ENCODE peak calls at places on chromosomes 4 and X, in eight cellular contexts. B is fibroblast of mammary gland, P is colonic mucosa, G is brain microvascular endothelial cell, U is heart left ventricle, L is fibroblast of lung, K is endothelial cell of umbilical vein, A is cardiac fibroblast. Y is an unnamed sample.

GRCh38 chrX:115330498-115331138 is 41.1 kb downstream of the LUZP4 start:
- DNase-seq in B (peak), P (peak), G (peak), U (peak), L (peak), K (peak), A (peak), Y (peak)

GRCh38 chrX:14030248-14030592 is 528 bp upstream of the GEMIN8 start:
- DNase-seq in B (peak), P (no peak), G (no peak), U (no peak), L (peak), K (peak), A (peak), Y (peak)

GRCh38 chr4:73662709-73663546 is 42.7 kb upstream of the RASSF6 start:
- DNase-seq in B (peak), P (no peak), G (peak), U (no peak), L (peak), K (peak), A (peak), Y (peak)

GRCh38 chr4:76090241-76090691 is 15.8 kb downstream of the ART3 start:
- DNase-seq in B (peak), P (peak), G (peak), U (no peak), L (peak), K (peak), A (peak), Y (peak)

GRCh38 chr4:8728536-8729407 is 136.2 kb downstream of the CPZ start:
- DNase-seq in B (no peak), P (peak), G (no peak), U (no peak), L (no peak), K (no peak), A (no peak), Y (no peak)

GRCh38 chr4:3280466-3280865 is 12.4 kb upstream of the RGS12 start:
- DNase-seq in B (no peak), P (no peak), G (no peak), U (no peak), L (no peak), K (no peak), A (no peak), Y (no peak)

GRCh38 chrX:115642304-115642703 is 81.3 kb downstream of the PLS3 start:
- DNase-seq in B (no peak), P (no peak), G (no peak), U (no peak), L (no peak), K (no peak), A (peak), Y (no peak)

GRCh38 chrX:100289159-100289558 is 120.9 kb downstream of the PCDH19 start:
- DNase-seq in B (no peak), P (no peak), G (no peak), U (no peak), L (no peak), K (no peak), A (no peak), Y (no peak)

GRCh38 chr4:148007789-148008188 is 275.9 kb downstream of the ARHGAP10 start:
- DNase-seq in B (no peak), P (no peak), G (no peak), U (no peak), L (no peak), K (peak), A (no peak), Y (no peak)

GRCh38 chr4:40121515-40121914 is 64.9 kb downstream of the N4BP2 start:
- DNase-seq in B (peak), P (no peak), G (peak), U (no peak), L (peak), K (peak), A (peak), Y (peak)

GRCh38 chr4:163911891-163912290 is 417.4 kb downstream of the TMA16 start:
- DNase-seq in B (peak), P (no peak), G (no peak), U (no peak), L (no peak), K (no peak), A (no peak), Y (no peak)

GRCh38 chrX:47579537-47579936 is 2.7 kb upstream of the TIMP1 start:
- DNase-seq in B (peak), P (no peak), G (peak), U (no peak), L (peak), K (peak), A (peak), Y (peak)

GRCh38 chr4:19329077-19329476 is 922.6 kb upstream of the SLIT2 start:
- DNase-seq in B (no peak), P (no peak), G (no peak), U (no peak), L (no peak), K (no peak), A (no peak), Y (peak)

GRCh38 chr4:108433832-108434231 is 186.5 kb upstream of the RPL34 start:
- DNase-seq in B (peak), P (peak), G (peak), U (no peak), L (peak), K (no peak), A (peak), Y (peak)

GRCh38 chr4:122689972-122690371 is 42.5 kb upstream of the BBS12 start:
- DNase-seq in B (no peak), P (no peak), G (no peak), U (no peak), L (no peak), K (no peak), A (no peak), Y (no peak)

DNA sequence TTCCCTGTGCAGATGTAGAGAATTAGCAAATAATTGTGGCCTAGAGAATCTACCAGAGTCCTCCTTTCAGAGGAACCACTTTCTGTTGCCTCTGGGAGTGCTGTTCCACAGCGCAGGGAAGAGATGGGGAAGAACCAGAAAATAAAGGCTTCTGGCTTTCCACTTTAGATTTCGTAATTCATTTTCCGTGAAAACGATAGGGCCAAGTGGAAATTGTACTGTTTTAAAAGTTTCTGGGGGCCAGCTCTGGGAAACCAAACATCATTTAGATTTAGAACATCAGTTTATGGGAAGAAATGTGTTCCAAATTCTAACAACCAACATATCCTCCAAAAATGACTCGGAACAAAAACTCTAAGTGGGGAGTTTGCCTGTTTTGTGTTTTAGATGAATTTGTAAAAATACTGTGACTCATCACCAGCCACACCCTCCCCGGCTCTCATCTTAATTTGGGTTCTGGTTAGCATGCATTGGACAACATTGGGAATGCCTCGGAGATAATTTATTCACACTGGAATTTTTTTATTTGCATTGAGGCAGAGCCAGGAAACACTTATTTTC is 65.2 kb upstream of the LNX1 start:
- DNase-seq in B (peak), P (no peak), G (no peak), U (no peak), L (peak), K (no peak), A (peak), Y (no peak)
- TF ChIP-seq CTCF in B (peak), P (peak), G (peak), U (peak), L (peak), K (peak), A (peak), Y (peak)

DNA sequence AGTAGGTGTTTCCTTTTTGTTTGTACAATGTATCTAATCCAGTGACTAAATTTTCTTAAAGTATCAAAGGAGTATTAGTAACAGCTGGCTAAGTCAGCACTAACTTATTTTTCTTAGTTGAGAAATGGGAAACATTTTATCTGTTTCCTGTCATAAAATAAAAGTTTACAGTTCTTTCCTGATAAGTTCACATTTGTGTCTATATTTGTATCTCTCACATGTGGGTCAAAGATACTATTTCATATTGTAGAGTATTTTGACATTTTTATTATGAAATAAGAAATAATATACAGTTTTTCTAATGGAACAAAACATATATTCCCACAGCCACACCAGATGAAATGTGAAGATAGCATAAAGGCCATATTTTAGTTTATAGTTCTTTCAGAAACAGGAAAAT is 90.4 kb downstream of the RAPGEF2 start:
- DNase-seq in B (no peak), P (no peak), G (no peak), U (no peak), L (no peak), K (peak), A (no peak), Y (no peak)
- H3K4me3 ChIP-seq in B (no peak), P (no peak), G (no peak), U (no peak), L (no peak), K (no peak), A (no peak), Y (no peak)

GRCh38 chr4:169618986-169619385 is 1.4 kb upstream of the CLCN3 start:
- DNase-seq in B (no peak), P (no peak), G (no peak), U (no peak), L (no peak), K (no peak), A (no peak), Y (no peak)

GRCh38 chr4:169620846-169621228 is 459 bp downstream of the CLCN3 start:
- DNase-seq in B (peak), P (peak), G (peak), U (no peak), L (no peak), K (peak), A (peak), Y (peak)

GRCh38 chr4:169621754-169622481 is 1.5 kb downstream of the CLCN3 start:
- DNase-seq in B (peak), P (no peak), G (peak), U (no peak), L (peak), K (peak), A (peak), Y (peak)

GRCh38 chr4:169619518-169619957 is 840 bp upstream of the CLCN3 start:
- DNase-seq in B (peak), P (peak), G (peak), U (peak), L (peak), K (peak), A (peak), Y (peak)

GRCh38 chr4:169619958-169620845 is at the start of gene CLCN3:
- DNase-seq in B (peak), P (peak), G (peak), U (peak), L (peak), K (peak), A (peak), Y (peak)
- TF ChIP-seq CTCF in B (no peak), P (no peak), G (no peak), U (peak), L (no peak), K (peak), A (no peak), Y (no peak)

DNA sequence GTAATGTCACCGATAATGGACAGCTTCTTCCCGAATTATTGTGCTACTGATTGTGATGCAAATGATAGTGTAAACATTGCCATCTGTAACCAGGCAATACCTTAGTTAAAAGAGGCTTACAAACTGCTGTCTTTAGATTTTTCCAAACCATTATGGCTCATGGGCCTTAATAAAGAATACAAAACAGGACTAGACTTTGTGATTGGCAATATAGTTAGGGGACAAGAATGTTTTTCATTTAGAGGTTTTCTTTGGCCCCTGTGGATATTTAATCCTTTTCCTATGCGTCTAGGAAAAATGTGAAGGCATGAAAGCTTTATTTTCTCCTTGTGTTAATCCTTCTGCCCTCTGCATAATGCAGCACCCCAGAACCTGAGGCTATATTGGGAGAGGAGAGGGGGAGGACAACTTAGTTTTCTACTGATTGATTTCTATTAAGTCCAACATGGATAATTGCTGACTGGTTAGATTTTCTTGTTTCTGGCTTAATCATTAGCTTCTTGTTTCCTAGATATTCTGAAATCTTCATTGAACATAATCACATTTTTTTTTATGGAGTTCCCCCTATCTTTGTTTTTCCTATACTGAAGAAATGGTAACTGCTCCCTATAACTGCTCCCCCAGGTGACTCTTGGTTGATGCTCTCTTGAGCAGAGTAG is 1.9 kb downstream of the PRPS1 start:
- DNase-seq in B (no peak), P (no peak), G (no peak), U (no peak), L (no peak), K (no peak), A (no peak), Y (no peak)
- H3K4me3 ChIP-seq in B (peak), P (no peak), G (peak), U (no peak), L (peak), K (peak), A (no peak), Y (no peak)

DNA sequence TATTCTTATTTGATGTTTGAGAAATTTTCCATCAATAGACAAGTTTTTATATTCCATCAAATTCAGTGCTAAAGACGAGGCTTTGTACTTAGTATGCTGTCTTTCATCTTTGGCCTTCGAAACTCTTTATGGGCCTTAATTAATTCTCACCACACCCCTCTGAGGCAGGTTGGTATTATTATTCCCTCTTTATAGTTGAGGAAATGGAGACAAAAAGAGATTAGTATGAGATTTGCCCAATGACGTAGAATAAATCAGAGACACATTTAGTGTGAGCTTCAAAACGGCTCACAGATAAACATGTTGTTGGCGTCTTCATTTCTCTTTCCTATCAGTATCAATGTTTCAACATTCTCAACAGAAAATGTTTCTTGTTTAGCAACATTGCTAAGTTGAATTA is 35.9 kb upstream of the PTPN13 start:
- DNase-seq in B (no peak), P (no peak), G (no peak), U (no peak), L (no peak), K (no peak), A (no peak), Y (no peak)
- TF ChIP-seq CTCF in B (no peak), P (no peak), G (no peak), U (no peak), L (no peak), K (no peak), A (no peak), Y (no peak)

DNA sequence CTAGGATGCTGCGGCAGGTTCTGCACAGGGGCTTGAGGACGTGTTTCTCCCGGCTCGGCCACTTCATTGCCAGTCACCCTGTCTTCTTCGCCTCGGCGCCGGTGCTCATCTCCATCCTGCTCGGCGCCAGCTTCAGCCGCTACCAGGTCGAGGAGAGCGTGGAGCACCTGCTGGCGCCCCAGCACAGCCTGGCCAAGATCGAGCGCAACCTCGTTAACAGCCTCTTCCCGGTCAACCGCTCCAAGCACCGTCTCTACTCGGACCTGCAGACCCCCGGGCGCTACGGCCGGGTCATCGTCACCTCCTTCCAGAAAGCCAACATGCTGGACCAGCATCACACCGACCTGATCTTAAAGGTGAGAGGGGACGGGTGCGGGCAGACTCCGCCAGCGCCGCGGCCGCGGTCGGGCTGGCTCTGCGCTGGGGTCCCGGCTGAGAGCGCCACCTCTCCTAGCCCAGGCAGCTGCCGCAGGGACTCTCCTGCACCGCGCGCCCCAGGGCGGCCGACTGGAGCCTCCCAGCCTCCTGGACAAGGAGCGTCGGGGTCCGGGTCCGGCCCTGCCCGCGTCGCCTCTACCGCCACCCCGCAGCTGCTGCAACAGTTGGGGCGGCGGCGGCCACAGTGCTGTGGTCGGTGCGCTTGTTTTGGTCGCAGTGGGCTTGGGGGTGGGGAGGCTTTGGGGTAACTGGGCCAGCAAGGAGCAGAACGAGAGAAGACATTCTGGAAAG is 386 bp downstream of the PTCHD1 start:
- DNase-seq in B (no peak), P (no peak), G (no peak), U (no peak), L (no peak), K (no peak), A (no peak), Y (no peak)
- H3K4me3 ChIP-seq in B (no peak), P (peak), G (no peak), U (peak), L (no peak), K (no peak), A (no peak), Y (no peak)

GRCh38 chr4:79575709-79576479 is 167.9 kb upstream of the GK2 start:
- DNase-seq in B (no peak), P (peak), G (no peak), U (no peak), L (peak), K (peak), A (no peak), Y (no peak)

GRCh38 chr4:79574741-79575451 is 166.9 kb upstream of the GK2 start:
- DNase-seq in B (no peak), P (no peak), G (no peak), U (no peak), L (no peak), K (no peak), A (no peak), Y (no peak)

GRCh38 chr4:79578613-79579012 is 170.6 kb upstream of the GK2 start:
- DNase-seq in B (no peak), P (no peak), G (no peak), U (no peak), L (no peak), K (no peak), A (no peak), Y (no peak)

GRCh38 chr4:79576480-79576803 is 168.4 kb upstream of the GK2 start:
- DNase-seq in B (peak), P (no peak), G (peak), U (no peak), L (peak), K (peak), A (peak), Y (peak)
- TF ChIP-seq CTCF in B (peak), P (peak), G (peak), U (peak), L (peak), K (peak), A (peak), Y (peak)

GRCh38 chrX:133415276-133416105 is at the start of gene GPC4:
- DNase-seq in B (peak), P (peak), G (peak), U (peak), L (peak), K (no peak), A (no peak), Y (peak)
- H3K4me3 ChIP-seq in B (peak), P (peak), G (peak), U (peak), L (peak), K (no peak), A (peak), Y (peak)

GRCh38 chrX:7996414-7996813 is 69.2 kb upstream of the PNPLA4 start:
- DNase-seq in B (peak), P (peak), G (peak), U (no peak), L (peak), K (peak), A (peak), Y (peak)
- TF ChIP-seq CTCF in B (peak), P (peak), G (peak), U (peak), L (peak), K (peak), A (peak), Y (peak)